ENCODE peak calls at places on chromosomes 11 and 22, in eight cellular contexts. O is cardiac muscle cell, K is A673, F is endodermal cell, I is adrenal gland, N is body of pancreas, J is tibial artery, C is pancreas. B is an unnamed sample.
A peak's percentile ranks its signal among the peaks of the same experiment; 100 is the strongest.

GRCh38 chr11:125343732-125344131 is 152.3 kb downstream of the FEZ1 start:
- DNase-seq in F (peak; percentile 68), C (no peak), J (no peak), K (no peak), I (no peak), N (no peak), O (peak; percentile 51), B (no peak)

GRCh38 chr11:76216536-76217326 is 10.4 kb upstream of the WNT11 start:
- DNase-seq in N (no peak), F (peak; percentile 71), O (no peak), C (no peak), K (no peak), J (no peak), I (peak; percentile 83), B (no peak)

GRCh38 chr11:99422581-99423434 is 402.1 kb downstream of the CNTN5 start:
- DNase-seq in K (no peak), N (no peak), I (no peak), O (no peak), J (no peak), F (peak; percentile 53), C (no peak), B (no peak)

GRCh38 chr11:102625163-102625562 is at the start of gene MMP20:
- DNase-seq in O (no peak), F (no peak), J (no peak), K (no peak), I (no peak), N (no peak), C (no peak), B (no peak)

GRCh38 chr11:71998649-71999310 is at the start of gene IL18BP:
- DNase-seq in F (no peak), I (peak; percentile 62), C (no peak), O (no peak), N (no peak), J (no peak), K (no peak), B (no peak)

GRCh38 chr11:46903846-46904245 is 14.5 kb downstream of the LRP4 start:
- DNase-seq in O (no peak), N (no peak), J (no peak), F (peak; percentile 30), K (no peak), C (no peak), I (no peak), B (no peak)

GRCh38 chr11:59141673-59142460 is 789 bp upstream of the FAM111A start:
- DNase-seq in N (no peak), F (no peak), C (no peak), O (peak; percentile 11), I (no peak), J (no peak), K (no peak), B (no peak)

GRCh38 chr11:78698612-78699011 is 123.9 kb upstream of the NARS2 start:
- DNase-seq in O (peak; percentile 43), I (peak; percentile 69), F (no peak), K (no peak), C (no peak), J (peak; percentile 78), N (peak; percentile 60), B (no peak)

GRCh38 chr22:24429411-24430365 is 2.3 kb downstream of the ADORA2A start:
- DNase-seq in I (peak; percentile 73), K (peak; percentile 68), J (peak; percentile 10), C (no peak), O (no peak), N (peak; percentile 60), F (no peak), B (no peak)

GRCh38 chr11:123304828-123305530 is 109.9 kb upstream of the CLMP start:
- DNase-seq in K (peak; percentile 91), I (no peak), N (no peak), O (no peak), F (peak; percentile 75), C (no peak), J (no peak), B (no peak)

GRCh38 chr11:134950692-134951304 is 538.8 kb upstream of the B3GAT1 start:
- DNase-seq in F (no peak), I (no peak), O (peak; percentile 27), J (no peak), K (no peak), N (no peak), C (no peak), B (no peak)

GRCh38 chr11:94734563-94735275 is 33.4 kb upstream of the AMOTL1 start:
- DNase-seq in C (no peak), I (no peak), O (no peak), N (no peak), J (no peak), F (peak; percentile 94), K (peak; percentile 91), B (no peak)

DNA sequence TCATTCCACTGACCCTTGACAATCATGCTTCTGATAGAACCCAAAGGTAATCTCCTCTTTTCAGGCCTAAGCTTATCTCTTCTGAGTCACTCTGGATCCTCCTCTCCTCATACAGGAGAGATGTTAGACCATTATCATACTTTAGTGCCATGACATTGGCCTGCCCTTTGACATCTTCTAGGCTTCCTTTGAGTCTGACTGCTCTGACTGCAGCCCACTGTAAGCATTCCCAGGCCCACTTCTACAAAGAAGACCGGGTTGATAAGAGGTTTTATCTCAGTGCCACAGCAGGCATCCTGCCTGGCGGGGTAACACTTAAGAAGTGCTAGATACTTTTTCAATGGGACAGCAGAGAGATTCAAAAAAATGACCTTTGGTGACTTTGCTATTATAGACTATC is 438.0 kb downstream of the KCNA4 start:
- DNase-seq in C (no peak), K (no peak), N (no peak), O (no peak), J (no peak), I (no peak), F (peak; percentile 60), B (no peak)
- H3K9me3 ChIP-seq in C (no peaks in the 10 kb centered on the region), K (no peaks in the 10 kb centered on the region), N (no peaks in the 10 kb centered on the region), O (no peaks in the 10 kb centered on the region), J (no peaks in the 10 kb centered on the region), I (no peaks in the 10 kb centered on the region), F (peaks cover 9% of the 10 kb centered on the region), B (no peaks in the 10 kb centered on the region)

GRCh38 chr11:15627560-15627959 is 512.8 kb downstream of the INSC start:
- DNase-seq in N (no peak), C (no peak), F (no peak), J (no peak), I (no peak), O (no peak), K (no peak), B (no peak)

GRCh38 chr11:15635501-15635900 is 520.8 kb downstream of the INSC start:
- DNase-seq in K (no peak), C (no peak), O (no peak), N (no peak), F (no peak), J (no peak), I (no peak), B (no peak)

GRCh38 chr11:15624701-15625100 is 510.0 kb downstream of the INSC start:
- DNase-seq in C (no peak), J (no peak), F (no peak), N (no peak), K (no peak), I (no peak), O (no peak), B (no peak)

GRCh38 chr11:15625691-15626090 is 511.0 kb downstream of the INSC start:
- DNase-seq in O (no peak), I (no peak), N (no peak), K (no peak), C (no peak), F (no peak), J (no peak), B (no peak)

GRCh38 chr11:15629690-15630321 is 515.1 kb downstream of the INSC start:
- DNase-seq in O (peak; percentile 39), C (no peak), N (peak; percentile 55), F (peak; percentile 90), I (peak; percentile 56), K (peak; percentile 43), J (peak; percentile 48), B (peak; percentile 52)
- TF ChIP-seq CTCF in O (peak; percentile 44), C (no peak), N (peak; percentile 18), F (peak; percentile 79), I (peak; percentile 20), K (peak; percentile 57), J (no peak), B (no peak)

GRCh38 chr11:271316-271715 is 6.9 kb upstream of the NLRP6 start:
- DNase-seq in K (no peak), N (no peak), F (peak; percentile 31), C (no peak), J (no peak), I (no peak), O (no peak), B (no peak)

GRCh38 chr11:267491-267994 is 10.7 kb upstream of the NLRP6 start:
- DNase-seq in O (no peak), K (no peak), C (peak; percentile 51), I (no peak), J (peak; percentile 36), N (peak; percentile 36), F (peak; percentile 47), B (no peak)

GRCh38 chr11:270451-271208 is 7.6 kb upstream of the NLRP6 start:
- DNase-seq in N (no peak), K (no peak), O (no peak), C (no peak), I (peak; percentile 18), J (no peak), F (no peak), B (peak; percentile 13)

GRCh38 chr11:266676-267439 is 11.3 kb upstream of the NLRP6 start:
- DNase-seq in O (no peak), K (no peak), J (peak; percentile 42), C (peak; percentile 40), I (no peak), N (no peak), F (no peak), B (no peak)

DNA sequence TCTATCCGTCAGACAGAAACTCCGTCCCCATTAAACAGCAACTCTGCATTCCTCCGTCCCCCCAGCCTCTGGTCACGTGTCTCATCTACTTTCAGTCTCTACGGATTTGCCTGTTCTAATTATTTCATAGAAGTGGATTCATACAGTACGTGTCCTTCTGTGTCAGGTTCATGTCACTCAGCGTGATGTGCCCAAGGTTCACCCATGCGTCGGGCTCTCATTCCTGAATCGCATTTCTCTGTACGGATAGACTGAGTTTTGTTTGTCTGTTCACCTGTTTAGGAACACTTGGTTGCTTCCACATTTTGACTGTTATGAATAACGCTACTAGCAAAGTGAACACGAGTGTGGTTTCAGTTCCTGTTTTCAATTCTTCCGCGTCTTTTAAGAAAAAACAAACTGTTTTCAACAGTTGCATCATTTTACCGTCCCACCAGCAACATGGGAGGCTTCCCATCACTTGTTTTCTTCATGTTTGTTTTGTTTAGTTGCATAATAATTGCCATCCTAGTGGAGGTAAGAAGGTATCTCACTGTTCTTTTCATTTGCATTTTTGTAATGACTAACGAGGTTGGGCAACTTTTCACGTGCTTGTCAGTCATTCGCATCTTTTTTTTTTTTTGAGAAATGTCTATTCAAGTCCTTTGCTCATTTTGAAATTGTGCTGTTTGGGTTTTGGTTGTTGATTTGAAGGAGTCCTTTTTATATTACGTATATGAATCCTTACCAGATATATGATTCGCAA is 8.9 kb upstream of the NLRP6 start:
- DNase-seq in N (no peak), F (no peak), I (peak; percentile 20), J (no peak), K (no peak), O (no peak), C (no peak), B (peak; percentile 16)
- H3K4me3 ChIP-seq in N (no peak overlapping the region), F (no peak overlapping the region), I (no peak overlapping the region), J (no peak overlapping the region), K (peak overlapping the region; percentile 36), O (no peak overlapping the region), C (no peak overlapping the region), B (no peak overlapping the region)

GRCh38 chr22:34951212-34951611 is 114.7 kb upstream of the ISX start:
- DNase-seq in I (no peak), F (peak; percentile 56), C (no peak), K (no peak), J (no peak), N (no peak), O (no peak), B (no peak)

GRCh38 chr22:34946339-34946985 is 119.5 kb upstream of the ISX start:
- DNase-seq in C (no peak), K (no peak), I (no peak), O (no peak), N (no peak), F (no peak), J (no peak), B (no peak)

GRCh38 chr22:34950480-34950879 is 115.5 kb upstream of the ISX start:
- DNase-seq in N (no peak), C (no peak), I (no peak), J (no peak), F (peak; percentile 71), K (no peak), O (no peak), B (no peak)
- H3K9me3 ChIP-seq in N (no peaks in the 10 kb centered on the region), C (no peaks in the 10 kb centered on the region), I (no peaks in the 10 kb centered on the region), J (no peaks in the 10 kb centered on the region), F (no peaks in the 10 kb centered on the region), K (no peaks in the 10 kb centered on the region), O (no peaks in the 10 kb centered on the region), B (no peaks in the 10 kb centered on the region)